ENCODE peak calls at places on chromosomes 5 and 9, in six cellular contexts. N is IMR-90, G is mesenchymal stem cell, P is neuronal stem cell, R is H9, K is H1. S is an unnamed sample.

GRCh38 chr9:36893148-36893547 is 140.9 kb downstream of the PAX5 start:
- DNase-seq in N (no peak), G (no peak), P (no peak), R (no peak), K (no peak), S (no peak)

GRCh38 chr5:36228505-36228904 is 13.2 kb downstream of the NADK2 start:
- DNase-seq in N (no peak), G (no peak), P (no peak), R (no peak), K (no peak), S (no peak)

GRCh38 chr5:177249761-177250537 is 53.6 kb downstream of the RAB24 start:
- DNase-seq in N (no peak), G (no peak), P (no peak), R (no peak), K (no peak), S (no peak)

GRCh38 chr5:86689103-86689729 is 71.5 kb downstream of the COX7C start:
- DNase-seq in N (no peak), G (no peak), P (no peak), R (no peak), K (no peak), S (no peak)

GRCh38 chr5:60851681-60852080 is 7.6 kb upstream of the ELOVL7 start:
- DNase-seq in N (no peak), G (no peak), P (no peak), R (no peak), K (no peak), S (no peak)

GRCh38 chr5:173969167-173970049 is 19.6 kb upstream of the C5orf47 start:
- DNase-seq in N (peak; percentile 88), G (peak; percentile 91), P (no peak), R (no peak), K (no peak), S (peak; percentile 96)

GRCh38 chr5:179403426-179404147 is 58.3 kb upstream of the ADAMTS2 start:
- DNase-seq in N (no peak), G (no peak), P (no peak), R (peak; percentile 4), K (no peak), S (no peak)

GRCh38 chr5:14228219-14228618 is 85.1 kb downstream of the TRIO start:
- DNase-seq in N (no peak), G (no peak), P (no peak), R (no peak), K (no peak), S (peak; percentile 40)

GRCh38 chr5:8585230-8586018 is 716.5 kb downstream of the MTRR start:
- DNase-seq in N (no peak), G (no peak), P (no peak), R (no peak), K (no peak), S (no peak)

GRCh38 chr5:170302729-170303501 is 5.3 kb upstream of the LCP2 start:
- DNase-seq in N (no peak), G (peak; percentile 34), P (no peak), R (peak; percentile 45), K (no peak), S (peak; percentile 28)

GRCh38 chr5:16992006-16992405 is 55.9 kb upstream of the MYO10 start:
- DNase-seq in N (peak; percentile 71), G (peak; percentile 61), P (no peak), R (no peak), K (no peak), S (no peak)

GRCh38 chr9:113999256-114000062 is 78.6 kb downstream of the AMBP start:
- DNase-seq in N (no peak), G (no peak), P (no peak), R (peak; percentile 14), K (no peak), S (no peak)

GRCh38 chr5:1801954-1802295 is 718 bp downstream of the NDUFS6 start:
- DNase-seq in N (no peak), G (peak; percentile 32), P (no peak), R (peak; percentile 47), K (no peak), S (no peak)

GRCh38 chr9:109843651-109844050 is 63.7 kb downstream of the PALM2AKAP2 start:
- DNase-seq in N (no peak), G (no peak), P (no peak), R (no peak), K (no peak), S (no peak)

GRCh38 chr9:19788614-19789271 is at the start of gene SLC24A2:
- DNase-seq in N (no peak), G (no peak), P (peak; percentile 61), R (peak; percentile 65), K (no peak), S (no peak)

GRCh38 chr5:133520062-133520461 is 92.3 kb downstream of the FSTL4 start:
- DNase-seq in N (no peak), G (no peak), P (no peak), R (no peak), K (no peak), S (no peak)

GRCh38 chr9:94895668-94896067 is 169.2 kb downstream of the AOPEP start:
- DNase-seq in N (no peak), G (no peak), P (no peak), R (no peak), K (no peak), S (no peak)

GRCh38 chr5:126676195-126676624 is 75.5 kb downstream of the PHAX start:
- DNase-seq in N (peak; percentile 60), G (peak; percentile 67), P (peak; percentile 46), R (peak; percentile 73), K (no peak), S (peak; percentile 88)

GRCh38 chr5:107949688-107950341 is 279.1 kb upstream of the EFNA5 start:
- DNase-seq in N (no peak), G (no peak), P (no peak), R (no peak), K (no peak), S (no peak)

GRCh38 chr5:28809811-28810750 is 1771.7 kb upstream of the CDH9 start:
- DNase-seq in N (no peak), G (no peak), P (no peak), R (no peak), K (no peak), S (peak; percentile 32)

GRCh38 chr9:5817776-5818336 is 15.1 kb downstream of the ERMP1 start:
- DNase-seq in N (peak; percentile 73), G (peak; percentile 59), P (no peak), R (no peak), K (no peak), S (peak; percentile 92)

GRCh38 chr5:112614986-112615385 is 122.7 kb upstream of the APC start:
- DNase-seq in N (no peak), G (no peak), P (no peak), R (no peak), K (no peak), S (peak; percentile 47)

DNA sequence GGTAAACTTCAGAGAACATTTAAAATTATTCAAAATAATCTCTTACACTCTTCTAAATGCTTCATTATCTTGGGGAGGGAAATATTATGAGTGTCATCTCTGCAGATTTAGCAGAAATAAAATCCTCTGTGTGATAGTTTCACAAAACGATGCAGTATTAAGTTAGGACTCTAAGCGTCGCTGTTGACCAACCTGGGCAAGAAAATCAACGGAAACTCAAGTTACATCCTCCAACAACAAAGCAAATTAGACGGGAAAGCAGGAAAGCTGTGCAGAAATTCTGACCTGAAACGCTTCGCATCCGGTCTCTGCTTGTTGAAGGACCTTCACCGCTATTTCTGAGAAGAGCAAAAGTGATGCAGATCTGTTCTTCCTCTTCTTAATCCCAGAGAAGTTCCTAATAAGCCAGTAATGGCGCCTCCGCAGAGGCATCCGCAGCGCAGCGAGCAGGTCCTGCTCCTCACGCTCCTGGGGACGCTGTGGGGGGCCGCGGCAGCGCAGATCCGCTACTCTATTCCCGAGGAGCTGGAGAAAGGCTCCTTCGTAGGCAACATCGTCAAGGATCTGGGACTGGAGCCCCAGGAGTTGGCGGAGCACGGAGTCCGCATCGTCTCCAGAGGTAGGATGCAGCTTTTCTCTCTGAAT is at the start of gene PCDHGA6:
- DNase-seq in N (peak; percentile 58), G (no peak), P (no peak), R (no peak), K (no peak), S (peak; percentile 29)
- H3K9me3 ChIP-seq in N (peaks cover 61% of the 10 kb centered on the region), G (peaks cover 57% of the 10 kb centered on the region), P (peaks cover 42% of the 10 kb centered on the region), R (peaks cover 34% of the 10 kb centered on the region), K (peaks cover 51% of the 10 kb centered on the region), S (peaks cover 36% of the 10 kb centered on the region)

GRCh38 chr5:160524827-160525226 is 103.2 kb downstream of the PTTG1 start:
- DNase-seq in N (no peak), G (no peak), P (no peak), R (no peak), K (no peak), S (no peak)

GRCh38 chr5:160521392-160521663 is 99.7 kb downstream of the PTTG1 start:
- DNase-seq in N (no peak), G (no peak), P (no peak), R (no peak), K (no peak), S (no peak)

GRCh38 chr5:160520609-160521391 is 99.1 kb downstream of the PTTG1 start:
- DNase-seq in N (no peak), G (no peak), P (no peak), R (no peak), K (no peak), S (peak; percentile 68)

DNA sequence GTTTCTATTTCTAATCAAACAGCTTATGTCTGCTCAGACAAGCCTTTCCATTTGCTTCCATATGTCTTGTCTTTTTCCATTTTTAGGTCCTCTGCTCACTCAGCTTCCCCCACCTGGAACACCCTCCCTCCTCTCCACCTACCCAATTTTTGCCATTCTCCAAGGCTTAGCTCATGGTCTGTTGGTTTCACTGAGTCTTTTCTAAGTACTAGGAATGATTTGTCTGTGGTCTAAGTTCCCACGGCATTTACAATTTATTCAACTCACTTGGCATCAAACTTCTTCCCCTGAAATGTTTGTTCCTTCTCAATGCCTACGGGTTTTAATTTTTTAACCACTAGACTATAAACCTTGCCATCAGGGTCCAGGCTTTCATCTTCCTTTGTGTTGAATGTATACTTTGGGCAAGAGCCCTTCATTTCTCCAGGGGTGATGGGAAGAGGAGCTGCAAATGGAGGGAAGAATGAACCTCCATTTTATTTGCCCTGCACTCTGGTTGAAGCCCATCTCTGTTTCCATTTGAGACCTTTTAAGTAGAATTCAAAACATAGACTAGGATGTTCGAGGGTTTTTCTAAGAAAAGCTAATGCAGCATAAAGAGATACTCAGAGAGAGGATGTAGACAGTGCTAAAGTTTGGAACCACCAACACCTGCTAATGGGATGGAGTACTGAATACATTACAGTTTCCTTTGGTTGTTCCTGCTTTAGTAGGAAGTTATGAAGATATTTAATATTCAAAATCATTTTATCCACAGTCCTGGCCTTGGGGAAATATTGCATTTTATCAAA is 104.0 kb downstream of the PTTG1 start:
- DNase-seq in N (no peak), G (no peak), P (no peak), R (no peak), K (no peak), S (no peak)
- H3K79me1 ChIP-seq in N (no peaks in the 10 kb centered on the region), G (no peaks in the 10 kb centered on the region), P (no peaks in the 10 kb centered on the region), R (no peaks in the 10 kb centered on the region), K (no peaks in the 10 kb centered on the region), S (no peaks in the 10 kb centered on the region)

GRCh38 chr5:175146733-175147132 is 297.2 kb downstream of the DRD1 start:
- DNase-seq in N (no peak), G (no peak), P (no peak), R (no peak), K (no peak), S (no peak)

GRCh38 chr5:175148773-175149172 is 295.2 kb downstream of the DRD1 start:
- DNase-seq in N (no peak), G (no peak), P (no peak), R (no peak), K (no peak), S (no peak)
- H3K9me3 ChIP-seq in N (peaks cover 2% of the 10 kb centered on the region), G (peaks cover 48% of the 10 kb centered on the region), P (no peaks in the 10 kb centered on the region), R (no peaks in the 10 kb centered on the region), K (peaks cover 5% of the 10 kb centered on the region), S (peaks cover 5% of the 10 kb centered on the region)

GRCh38 chr9:38006163-38006562 is 62.9 kb downstream of the SHB start:
- DNase-seq in N (no peak), G (no peak), P (no peak), R (no peak), K (no peak), S (no peak)
- H3K79me1 ChIP-seq in N (peaks cover 99% of the 10 kb centered on the region), G (peaks cover 7% of the 10 kb centered on the region), P (no peaks in the 10 kb centered on the region), R (no peaks in the 10 kb centered on the region), K (peaks cover 10% of the 10 kb centered on the region), S (peaks cover 5% of the 10 kb centered on the region)